ENCODE peak calls at places on chromosome 22, in ten cellular contexts. P is OCI-LY7, M is fibroblast of lung, N is colonic mucosa, L is esophagus muscularis mucosa, K is Peyer's patch, A is transverse colon, F is sigmoid colon, U is HCT116, I is suprapubic skin. Y is an unnamed sample.
A peak's percentile ranks its signal among the peaks of the same experiment; 100 is the strongest.

GRCh38 chr22:21642584-21643448 is 714 bp downstream of the SDF2L1 start:
- DNase-seq in N (peak; percentile 78), F (no peak), K (peak; percentile 60), U (no peak), L (no peak), M (peak; percentile 41), A (peak; percentile 71), P (peak; percentile 84), I (no peak), Y (peak; percentile 44)

GRCh38 chr22:37545703-37546435 is 14.4 kb upstream of the CDC42EP1 start:
- DNase-seq in K (peak; percentile 43), M (peak; percentile 94), N (peak; percentile 95), L (peak; percentile 95), A (peak; percentile 92), U (no peak), P (no peak), F (peak; percentile 98), I (peak; percentile 95), Y (peak; percentile 100)

GRCh38 chr22:20857838-20858614 is 585 bp downstream of the PI4KA start:
- DNase-seq in F (peak; percentile 95), N (peak; percentile 81), U (peak; percentile 64), P (peak; percentile 76), K (peak; percentile 74), M (peak; percentile 84), I (peak; percentile 94), L (peak; percentile 98), A (peak; percentile 85), Y (peak; percentile 92)

GRCh38 chr22:28299329-28299728 is 380.3 kb upstream of the PITPNB start:
- DNase-seq in M (no peak), P (no peak), F (no peak), L (no peak), U (no peak), K (no peak), N (no peak), A (no peak), I (no peak), Y (no peak)

GRCh38 chr22:23361676-23362075 is 181.4 kb downstream of the BCR start:
- DNase-seq in N (no peak), K (no peak), A (no peak), L (peak; percentile 89), P (no peak), F (no peak), M (no peak), I (no peak), U (no peak), Y (no peak)

GRCh38 chr22:50568626-50569025 is 5.9 kb upstream of the SYCE3 start:
- DNase-seq in U (no peak), P (no peak), L (no peak), A (peak; percentile 49), I (peak; percentile 46), N (no peak), K (no peak), M (no peak), F (no peak), Y (no peak)

GRCh38 chr22:45441158-45441557 is 27.7 kb downstream of the RIBC2 start:
- DNase-seq in I (no peak), P (peak; percentile 30), U (peak; percentile 42), M (peak; percentile 78), N (peak; percentile 51), K (peak; percentile 19), A (peak; percentile 51), L (no peak), F (peak; percentile 84), Y (peak; percentile 80)

GRCh38 chr22:33006220-33006954 is 51.8 kb downstream of the SYN3 start:
- DNase-seq in M (no peak), A (no peak), I (no peak), U (no peak), N (no peak), K (no peak), L (no peak), F (no peak), P (no peak), Y (no peak)

GRCh38 chr22:31945971-31946680 is 1.8 kb downstream of the YWHAH start:
- DNase-seq in N (no peak), P (peak; percentile 27), K (peak; percentile 20), F (no peak), U (no peak), I (no peak), A (no peak), M (no peak), L (no peak), Y (peak; percentile 38)

GRCh38 chr22:49527611-49528419 is 299.9 kb downstream of the BRD1 start:
- DNase-seq in I (no peak), A (no peak), U (no peak), K (no peak), L (no peak), P (no peak), N (no peak), M (no peak), F (no peak), Y (no peak)

GRCh38 chr22:30701872-30702271 is 7.2 kb downstream of the OSBP2 start:
- DNase-seq in N (no peak), P (no peak), K (no peak), U (peak; percentile 18), I (no peak), A (no peak), L (no peak), M (no peak), F (no peak), Y (no peak)

GRCh38 chr22:44575344-44576268 is 77.6 kb upstream of the RTL6 start:
- DNase-seq in K (no peak), M (no peak), A (no peak), P (no peak), I (no peak), U (no peak), N (no peak), F (peak; percentile 35), L (no peak), Y (no peak)

GRCh38 chr22:46172522-46172921 is 22.2 kb downstream of the PPARA start:
- DNase-seq in F (no peak), N (no peak), P (no peak), I (no peak), M (no peak), L (no peak), A (no peak), K (no peak), U (no peak), Y (no peak)

GRCh38 chr22:49298834-49299750 is 528.6 kb downstream of the BRD1 start:
- DNase-seq in A (no peak), N (no peak), I (peak; percentile 37), K (no peak), M (no peak), L (no peak), U (no peak), P (no peak), F (no peak), Y (no peak)

GRCh38 chr22:49305215-49305965 is 522.3 kb downstream of the BRD1 start:
- DNase-seq in A (peak; percentile 53), U (peak; percentile 18), K (no peak), I (peak; percentile 73), F (peak; percentile 63), M (no peak), N (peak; percentile 60), P (peak; percentile 67), L (peak; percentile 92), Y (peak; percentile 78)

GRCh38 chr22:22754961-22755777 is 110.8 kb downstream of the GGTLC2 start:
- DNase-seq in N (no peak), A (no peak), F (no peak), K (no peak), I (peak; percentile 22), M (no peak), L (no peak), P (no peak), U (no peak), Y (no peak)

GRCh38 chr22:44245438-44245837 is 64.7 kb downstream of the PARVG start:
- DNase-seq in N (no peak), F (no peak), K (no peak), U (no peak), A (no peak), L (peak; percentile 81), P (no peak), I (no peak), M (no peak), Y (no peak)

GRCh38 chr22:37331034-37331428 is 48.7 kb downstream of the CYTH4 start:
- DNase-seq in P (no peak), A (no peak), U (no peak), F (no peak), I (no peak), L (no peak), K (no peak), M (peak; percentile 57), N (no peak), Y (peak; percentile 63)

GRCh38 chr22:46681010-46681409 is 57.0 kb downstream of the CERK start:
- DNase-seq in F (no peak), U (no peak), K (no peak), I (no peak), N (no peak), P (peak; percentile 40), L (no peak), A (no peak), M (no peak), Y (no peak)

GRCh38 chr22:25749420-25750169 is 7.6 kb downstream of the MYO18B start:
- DNase-seq in L (no peak), N (no peak), F (no peak), M (no peak), A (no peak), I (no peak), K (no peak), U (no peak), P (no peak), Y (no peak)
- H3K4me1 ChIP-seq in L (peaks cover 3% of the 10 kb centered on the region), N (no peaks in the 10 kb centered on the region), F (no peaks in the 10 kb centered on the region), M (peaks cover 11% of the 10 kb centered on the region), A (no peaks in the 10 kb centered on the region), I (no peaks in the 10 kb centered on the region), K (no peaks in the 10 kb centered on the region), U (peaks cover 12% of the 10 kb centered on the region), P (no peaks in the 10 kb centered on the region), Y (peaks cover 38% of the 10 kb centered on the region)

GRCh38 chr22:27133951-27134664 is 476.7 kb downstream of the MIAT start:
- DNase-seq in I (peak; percentile 68), F (peak; percentile 85), M (peak; percentile 81), N (no peak), L (no peak), P (no peak), U (no peak), K (no peak), A (peak; percentile 21), Y (no peak)
- H3K4me1 ChIP-seq in I (peaks cover 15% of the 10 kb centered on the region), F (peaks cover 30% of the 10 kb centered on the region), M (peaks cover 17% of the 10 kb centered on the region), N (no peaks in the 10 kb centered on the region), L (peaks cover 17% of the 10 kb centered on the region), P (no peaks in the 10 kb centered on the region), U (peaks cover 12% of the 10 kb centered on the region), K (no peaks in the 10 kb centered on the region), A (peaks cover 9% of the 10 kb centered on the region), Y (peaks cover 8% of the 10 kb centered on the region)

DNA sequence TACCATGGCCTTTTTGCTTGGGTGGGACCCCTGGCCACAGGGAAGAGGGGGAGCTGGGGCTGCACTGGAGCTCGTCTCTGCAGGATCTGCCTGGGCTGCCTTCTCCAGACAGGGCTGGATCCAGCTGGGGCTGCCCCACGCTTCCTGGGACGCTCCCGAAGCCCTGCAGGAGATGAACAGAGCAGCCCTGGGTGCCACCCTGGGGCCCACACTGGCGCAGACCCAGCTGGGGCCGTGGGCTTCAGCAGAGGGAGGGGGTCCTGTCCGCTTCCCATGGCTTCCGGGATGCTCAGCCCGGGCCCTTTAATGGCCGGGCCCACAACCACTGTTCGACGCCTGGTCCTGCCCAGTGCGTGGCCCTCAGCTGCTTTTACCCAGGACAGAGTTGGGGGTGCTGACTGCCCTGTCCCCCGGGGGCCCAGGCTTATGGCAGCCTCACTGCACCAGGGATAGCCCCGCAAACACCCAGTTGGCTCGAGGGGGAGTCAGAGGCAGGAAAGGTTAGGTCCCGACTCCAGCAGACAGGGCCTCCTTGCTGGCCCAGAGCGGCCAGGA is 12.0 kb downstream of the TSPO start:
- DNase-seq in U (no peak), K (no peak), M (no peak), I (no peak), A (no peak), F (no peak), L (no peak), P (no peak), N (no peak), Y (no peak)
- H3K4me1 ChIP-seq in U (no peaks in the 10 kb centered on the region), K (no peaks in the 10 kb centered on the region), M (peaks cover 11% of the 10 kb centered on the region), I (peaks cover 47% of the 10 kb centered on the region), A (peaks cover 37% of the 10 kb centered on the region), F (peaks cover 14% of the 10 kb centered on the region), L (peaks cover 23% of the 10 kb centered on the region), P (no peaks in the 10 kb centered on the region), N (peaks cover 11% of the 10 kb centered on the region), Y (no peaks in the 10 kb centered on the region)

GRCh38 chr22:17579535-17579981 is 16.3 kb downstream of the SLC25A18 start:
- DNase-seq in M (no peak), N (no peak), A (no peak), I (no peak), U (no peak), L (no peak), F (no peak), K (no peak), P (no peak), Y (no peak)
- H3K4me1 ChIP-seq in M (no peaks in the 10 kb centered on the region), N (no peaks in the 10 kb centered on the region), A (no peaks in the 10 kb centered on the region), I (peaks cover 25% of the 10 kb centered on the region), U (no peaks in the 10 kb centered on the region), L (peaks cover 10% of the 10 kb centered on the region), F (no peaks in the 10 kb centered on the region), K (no peaks in the 10 kb centered on the region), P (no peaks in the 10 kb centered on the region), Y (peaks cover 4% of the 10 kb centered on the region)